ENCODE peak calls at places on chromosomes 2 and 18, in seven cellular contexts. One of them, this sample, is unnamed.

GRCh38 chr18:34709631-34710429 is at the start of gene DTNA:
- DNase-seq in H1: no peak
- DNase-seq in mesendoderm: peak; percentile 80
- DNase-seq in IMR-90: peak; percentile 96
- DNase-seq in H9: no peak
- DNase-seq in trophoblast cell: peak; percentile 18
- DNase-seq in mesenchymal stem cell: peak; percentile 94
- DNase-seq in this sample: peak; percentile 63

GRCh38 chr2:105125428-105125827 is 87.6 kb downstream of the MRPS9 start:
- DNase-seq in H1: peak; percentile 61
- DNase-seq in H9: peak; percentile 81
- DNase-seq in mesenchymal stem cell: no peak
- DNase-seq in trophoblast cell: no peak
- DNase-seq in IMR-90: no peak
- DNase-seq in mesendoderm: peak; percentile 85
- DNase-seq in this sample: no peak

GRCh38 chr2:230748087-230748486 is 35.4 kb downstream of the CAB39 start:
- DNase-seq in mesendoderm: no peak
- DNase-seq in mesenchymal stem cell: no peak
- DNase-seq in IMR-90: no peak
- DNase-seq in trophoblast cell: no peak
- DNase-seq in H1: no peak
- DNase-seq in H9: no peak
- DNase-seq in this sample: no peak

GRCh38 chr2:128277961-128278681 is 40.5 kb downstream of the HS6ST1 start:
- DNase-seq in H9: peak; percentile 20
- DNase-seq in trophoblast cell: peak; percentile 77
- DNase-seq in mesendoderm: no peak
- DNase-seq in H1: no peak
- DNase-seq in IMR-90: no peak
- DNase-seq in mesenchymal stem cell: no peak
- DNase-seq in this sample: no peak

GRCh38 chr18:49613141-49613641 is 51.3 kb downstream of the LIPG start:
- DNase-seq in trophoblast cell: no peak
- DNase-seq in H9: peak; percentile 92
- DNase-seq in H1: peak; percentile 78
- DNase-seq in mesenchymal stem cell: no peak
- DNase-seq in mesendoderm: peak; percentile 95
- DNase-seq in IMR-90: no peak
- DNase-seq in this sample: peak; percentile 71

GRCh38 chr18:76081536-76081935 is 413.5 kb downstream of the ZNF516 start:
- DNase-seq in IMR-90: no peak
- DNase-seq in H1: no peak
- DNase-seq in trophoblast cell: no peak
- DNase-seq in mesendoderm: no peak
- DNase-seq in H9: no peak
- DNase-seq in mesenchymal stem cell: no peak
- DNase-seq in this sample: no peak

GRCh38 chr2:70767094-70767698 is 804 bp downstream of the ADD2 start:
- DNase-seq in mesendoderm: peak; percentile 75
- DNase-seq in IMR-90: no peak
- DNase-seq in H1: peak; percentile 80
- DNase-seq in mesenchymal stem cell: no peak
- DNase-seq in trophoblast cell: no peak
- DNase-seq in H9: peak; percentile 83
- DNase-seq in this sample: no peak

GRCh38 chr18:74540689-74541421 is 6.6 kb downstream of the CNDP1 start:
- DNase-seq in H9: no peak
- DNase-seq in mesenchymal stem cell: peak; percentile 26
- DNase-seq in trophoblast cell: peak; percentile 8
- DNase-seq in H1: no peak
- DNase-seq in IMR-90: peak; percentile 28
- DNase-seq in mesendoderm: no peak
- DNase-seq in this sample: no peak

GRCh38 chr2:72024451-72025175 is 123.0 kb downstream of the CYP26B1 start:
- DNase-seq in H9: peak; percentile 22
- DNase-seq in H1: peak; percentile 38
- DNase-seq in mesendoderm: no peak
- DNase-seq in IMR-90: no peak
- DNase-seq in trophoblast cell: no peak
- DNase-seq in mesenchymal stem cell: no peak
- DNase-seq in this sample: no peak

GRCh38 chr2:228957075-228957474 is 314.0 kb downstream of the PID1 start:
- DNase-seq in IMR-90: no peak
- DNase-seq in mesendoderm: no peak
- DNase-seq in H9: no peak
- DNase-seq in mesenchymal stem cell: no peak
- DNase-seq in trophoblast cell: no peak
- DNase-seq in H1: no peak
- DNase-seq in this sample: no peak

GRCh38 chr2:46803911-46804670 is 111.5 kb downstream of the MCFD2 start:
- DNase-seq in H9: no peak
- DNase-seq in mesendoderm: no peak
- DNase-seq in IMR-90: peak; percentile 96
- DNase-seq in H1: no peak
- DNase-seq in mesenchymal stem cell: peak; percentile 42
- DNase-seq in trophoblast cell: no peak
- DNase-seq in this sample: no peak

GRCh38 chr2:150479075-150479915 is 8.2 kb downstream of the RND3 start:
- DNase-seq in H9: no peak
- DNase-seq in IMR-90: peak; percentile 60
- DNase-seq in mesenchymal stem cell: peak; percentile 54
- DNase-seq in H1: no peak
- DNase-seq in mesendoderm: no peak
- DNase-seq in trophoblast cell: peak; percentile 76
- DNase-seq in this sample: no peak

GRCh38 chr18:10020176-10020575 is 106.4 kb downstream of the VAPA start:
- DNase-seq in mesendoderm: no peak
- DNase-seq in trophoblast cell: no peak
- DNase-seq in mesenchymal stem cell: peak; percentile 64
- DNase-seq in H9: no peak
- DNase-seq in H1: no peak
- DNase-seq in IMR-90: no peak
- DNase-seq in this sample: no peak

GRCh38 chr2:237724811-237725478 is 73.6 kb upstream of the RBM44 start:
- DNase-seq in H9: no peak
- DNase-seq in mesenchymal stem cell: no peak
- DNase-seq in trophoblast cell: no peak
- DNase-seq in mesendoderm: no peak
- DNase-seq in IMR-90: no peak
- DNase-seq in H1: no peak
- DNase-seq in this sample: no peak

GRCh38 chr2:207143474-207144190 is 22.1 kb downstream of the KLF7 start:
- DNase-seq in mesendoderm: peak; percentile 68
- DNase-seq in mesenchymal stem cell: peak; percentile 89
- DNase-seq in H1: peak; percentile 49
- DNase-seq in IMR-90: no peak
- DNase-seq in H9: peak; percentile 34
- DNase-seq in trophoblast cell: no peak
- DNase-seq in this sample: no peak

GRCh38 chr2:84807063-84807485 is 73.8 kb downstream of the TRABD2A start:
- DNase-seq in H9: no peak
- DNase-seq in mesenchymal stem cell: peak; percentile 98
- DNase-seq in mesendoderm: no peak
- DNase-seq in trophoblast cell: peak; percentile 44
- DNase-seq in H1: no peak
- DNase-seq in IMR-90: peak; percentile 100
- DNase-seq in this sample: no peak

GRCh38 chr2:98438190-98439133 is 6.2 kb upstream of the INPP4A start:
- DNase-seq in mesendoderm: no peak
- DNase-seq in mesenchymal stem cell: no peak
- DNase-seq in H9: no peak
- DNase-seq in H1: no peak
- DNase-seq in IMR-90: no peak
- DNase-seq in trophoblast cell: no peak
- DNase-seq in this sample: no peak

GRCh38 chr2:238929242-238930081 is 81.6 kb downstream of the TWIST2 start:
- DNase-seq in mesenchymal stem cell: no peak
- DNase-seq in trophoblast cell: no peak
- DNase-seq in H9: peak; percentile 22
- DNase-seq in mesendoderm: no peak
- DNase-seq in H1: no peak
- DNase-seq in IMR-90: peak; percentile 30
- DNase-seq in this sample: no peak

GRCh38 chr18:13318644-13319501 is 100.3 kb downstream of the LDLRAD4 start:
- DNase-seq in mesenchymal stem cell: no peak
- DNase-seq in H1: no peak
- DNase-seq in mesendoderm: no peak
- DNase-seq in trophoblast cell: no peak
- DNase-seq in IMR-90: no peak
- DNase-seq in H9: no peak
- DNase-seq in this sample: no peak

DNA sequence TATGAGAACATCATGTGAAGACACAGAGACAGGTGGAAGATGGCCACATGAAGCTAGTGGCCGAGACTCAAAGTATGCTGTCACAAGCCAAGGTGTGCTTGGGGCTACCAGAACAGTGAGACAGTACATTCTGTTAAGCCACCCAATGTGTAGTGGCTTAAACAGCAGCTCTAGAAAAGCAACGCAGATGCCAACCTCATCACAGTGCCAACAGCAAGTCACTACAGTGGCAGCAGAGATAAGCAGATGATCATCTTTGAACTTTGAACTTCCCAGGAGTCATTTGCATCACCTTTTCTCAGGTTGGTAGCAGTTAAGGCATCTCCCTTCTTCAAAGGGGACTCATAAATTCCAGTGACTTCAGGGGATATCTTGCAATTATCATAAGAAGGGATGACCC is 394.4 kb downstream of the LRP1B start:
- DNase-seq in IMR-90: no peak
- DNase-seq in trophoblast cell: no peak
- DNase-seq in mesenchymal stem cell: no peak
- DNase-seq in H9: no peak
- DNase-seq in H1: no peak
- DNase-seq in mesendoderm: no peak
- DNase-seq in this sample: no peak
- H2BK120ac ChIP-seq in IMR-90: no peak overlapping the region
- H2BK120ac ChIP-seq in trophoblast cell: no peak overlapping the region
- H2BK120ac ChIP-seq in mesenchymal stem cell: no peak overlapping the region
- H2BK120ac ChIP-seq in H9: no peak overlapping the region
- H2BK120ac ChIP-seq in H1: no peak overlapping the region
- H2BK120ac ChIP-seq in mesendoderm: no peak overlapping the region
- H2BK120ac ChIP-seq in this sample: no peak overlapping the region

GRCh38 chr2:197237720-197238370 is 72.7 kb downstream of the ANKRD44 start:
- DNase-seq in mesenchymal stem cell: no peak
- DNase-seq in H9: no peak
- DNase-seq in trophoblast cell: no peak
- DNase-seq in H1: no peak
- DNase-seq in IMR-90: no peak
- DNase-seq in mesendoderm: no peak
- DNase-seq in this sample: no peak

GRCh38 chr2:197236816-197237215 is 73.8 kb downstream of the ANKRD44 start:
- DNase-seq in mesendoderm: no peak
- DNase-seq in IMR-90: no peak
- DNase-seq in H9: no peak
- DNase-seq in trophoblast cell: no peak
- DNase-seq in mesenchymal stem cell: no peak
- DNase-seq in H1: no peak
- DNase-seq in this sample: no peak

GRCh38 chr2:197234792-197235191 is 75.8 kb downstream of the ANKRD44 start:
- DNase-seq in H9: no peak
- DNase-seq in trophoblast cell: no peak
- DNase-seq in IMR-90: no peak
- DNase-seq in mesendoderm: no peak
- DNase-seq in H1: no peak
- DNase-seq in mesenchymal stem cell: no peak
- DNase-seq in this sample: no peak

GRCh38 chr2:197233473-197233872 is 77.1 kb downstream of the ANKRD44 start:
- DNase-seq in mesenchymal stem cell: no peak
- DNase-seq in mesendoderm: no peak
- DNase-seq in H1: no peak
- DNase-seq in H9: no peak
- DNase-seq in IMR-90: no peak
- DNase-seq in trophoblast cell: no peak
- DNase-seq in this sample: no peak

DNA sequence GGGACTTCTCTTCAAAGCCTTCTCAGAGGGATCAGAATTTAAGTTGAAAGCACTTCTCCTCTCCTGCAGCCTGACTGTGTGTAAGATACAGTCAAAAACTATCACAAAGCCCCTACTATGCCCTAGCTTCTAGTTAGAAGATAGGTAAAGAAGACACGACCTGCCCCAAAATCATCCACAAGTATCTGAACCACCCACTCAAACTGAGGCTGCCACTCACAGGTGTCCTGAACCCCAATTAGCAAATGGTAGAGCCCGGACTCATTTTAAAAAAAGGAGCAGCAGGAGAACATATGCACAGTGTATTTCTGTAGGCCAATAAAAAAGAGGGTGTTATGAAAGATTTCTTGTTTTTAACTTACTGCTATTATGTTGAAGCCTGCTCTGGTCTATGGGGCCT is 74.4 kb downstream of the ANKRD44 start:
- DNase-seq in H1: no peak
- DNase-seq in IMR-90: no peak
- DNase-seq in trophoblast cell: no peak
- DNase-seq in mesenchymal stem cell: no peak
- DNase-seq in H9: no peak
- DNase-seq in mesendoderm: no peak
- DNase-seq in this sample: no peak
- H2BK120ac ChIP-seq in H1: no peak overlapping the region
- H2BK120ac ChIP-seq in IMR-90: no peak overlapping the region
- H2BK120ac ChIP-seq in trophoblast cell: no peak overlapping the region
- H2BK120ac ChIP-seq in mesenchymal stem cell: no peak overlapping the region
- H2BK120ac ChIP-seq in H9: no peak overlapping the region
- H2BK120ac ChIP-seq in mesendoderm: no peak overlapping the region
- H2BK120ac ChIP-seq in this sample: no peak overlapping the region

DNA sequence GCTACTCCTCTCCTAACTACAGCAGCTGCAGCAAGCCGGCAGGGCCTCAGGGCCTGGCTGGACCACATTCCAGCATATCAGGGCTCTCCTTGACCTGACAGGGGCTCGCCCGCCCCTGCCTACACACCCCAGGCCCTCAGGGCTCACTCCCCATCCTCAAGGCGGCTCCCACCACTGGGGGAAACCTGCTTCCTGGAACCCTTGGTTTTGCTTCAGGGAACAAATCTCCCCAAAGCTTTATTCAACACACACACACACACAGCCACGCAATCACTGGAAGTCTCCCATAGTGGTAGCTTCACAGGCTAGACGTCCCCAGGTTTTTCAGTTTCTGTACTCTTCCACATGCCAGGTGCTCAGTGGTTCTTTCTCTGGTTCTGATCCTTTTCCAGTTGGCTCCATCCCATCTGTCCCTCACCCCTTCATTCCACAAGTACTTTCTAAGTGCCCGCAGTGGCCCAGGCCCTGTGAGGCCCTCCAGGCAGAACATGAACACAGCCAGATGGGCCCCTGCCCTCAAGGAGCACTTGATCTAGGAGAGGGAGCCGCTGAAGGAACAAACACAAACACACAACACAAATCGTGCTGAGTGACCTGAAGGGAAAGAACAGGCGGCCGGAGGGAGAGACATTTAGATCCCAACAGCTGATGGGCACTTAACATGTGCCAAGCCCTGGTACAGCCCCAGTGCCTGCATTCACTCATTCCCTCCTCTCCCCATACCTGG is 51.1 kb downstream of the TNS1 start:
- DNase-seq in H1: no peak
- DNase-seq in mesenchymal stem cell: no peak
- DNase-seq in H9: no peak
- DNase-seq in trophoblast cell: peak; percentile 72
- DNase-seq in IMR-90: no peak
- DNase-seq in mesendoderm: no peak
- DNase-seq in this sample: no peak
- H2BK120ac ChIP-seq in H1: no peak overlapping the region
- H2BK120ac ChIP-seq in mesenchymal stem cell: no peak overlapping the region
- H2BK120ac ChIP-seq in H9: no peak overlapping the region
- H2BK120ac ChIP-seq in trophoblast cell: no peak overlapping the region
- H2BK120ac ChIP-seq in IMR-90: no peak overlapping the region
- H2BK120ac ChIP-seq in mesendoderm: no peak overlapping the region
- H2BK120ac ChIP-seq in this sample: no peak overlapping the region

GRCh38 chr2:186632417-186632816 is 42.6 kb downstream of the ITGAV start:
- DNase-seq in trophoblast cell: no peak
- DNase-seq in IMR-90: no peak
- DNase-seq in H1: no peak
- DNase-seq in mesenchymal stem cell: no peak
- DNase-seq in H9: no peak
- DNase-seq in mesendoderm: no peak
- DNase-seq in this sample: no peak
- H2BK120ac ChIP-seq in trophoblast cell: no peak overlapping the region
- H2BK120ac ChIP-seq in IMR-90: no peak overlapping the region
- H2BK120ac ChIP-seq in H1: no peak overlapping the region
- H2BK120ac ChIP-seq in mesenchymal stem cell: no peak overlapping the region
- H2BK120ac ChIP-seq in H9: no peak overlapping the region
- H2BK120ac ChIP-seq in mesendoderm: no peak overlapping the region
- H2BK120ac ChIP-seq in this sample: no peak overlapping the region

This sample was measured in neuronal stem cell.